ENCODE peak calls at places on chromosomes 13 and 19, in four cellular contexts. One of them, this sample, is unnamed.

GRCh38 chr13:113647351-113648217 is 10.4 kb downstream of the ATP4B start:
- DNase-seq in H1: no peak
- DNase-seq in GM12878: no peak
- DNase-seq in endothelial cell of umbilical vein: peak
- DNase-seq in this sample: peak

GRCh38 chr19:16041571-16042386 is 34.5 kb upstream of the TPM4 start:
- DNase-seq in H1: peak
- DNase-seq in GM12878: no peak
- DNase-seq in endothelial cell of umbilical vein: peak
- DNase-seq in this sample: no peak

GRCh38 chr13:105972306-105972721 is 563.1 kb downstream of the EFNB2 start:
- DNase-seq in H1: no peak
- DNase-seq in GM12878: no peak
- DNase-seq in endothelial cell of umbilical vein: no peak
- DNase-seq in this sample: no peak

GRCh38 chr19:31783592-31783991 is 434.4 kb upstream of the TSHZ3 start:
- DNase-seq in H1: no peak
- DNase-seq in GM12878: no peak
- DNase-seq in endothelial cell of umbilical vein: no peak
- DNase-seq in this sample: no peak

GRCh38 chr13:65600702-65601101 is 1629.4 kb downstream of the PCDH9 start:
- DNase-seq in H1: no peak
- DNase-seq in GM12878: no peak
- DNase-seq in endothelial cell of umbilical vein: no peak
- DNase-seq in this sample: no peak

GRCh38 chr13:31951215-31951678 is 80.3 kb upstream of the FRY start:
- DNase-seq in H1: no peak
- DNase-seq in GM12878: peak
- DNase-seq in endothelial cell of umbilical vein: no peak
- DNase-seq in this sample: no peak

GRCh38 chr19:48837081-48837524 is 812 bp upstream of the HSD17B14 start:
- DNase-seq in H1: peak
- DNase-seq in GM12878: peak
- DNase-seq in endothelial cell of umbilical vein: peak
- DNase-seq in this sample: no peak

GRCh38 chr19:49818691-49819331 is 722 bp downstream of the MED25 start:
- DNase-seq in H1: no peak
- DNase-seq in GM12878: no peak
- DNase-seq in endothelial cell of umbilical vein: no peak
- DNase-seq in this sample: no peak

GRCh38 chr19:51166846-51167490 is 24.9 kb downstream of the SIGLEC7 start:
- DNase-seq in H1: no peak
- DNase-seq in GM12878: no peak
- DNase-seq in endothelial cell of umbilical vein: no peak
- DNase-seq in this sample: no peak

GRCh38 chr13:102597029-102598015 is 536 bp downstream of the TPP2 start:
- DNase-seq in H1: no peak
- DNase-seq in GM12878: no peak
- DNase-seq in endothelial cell of umbilical vein: peak
- DNase-seq in this sample: no peak

GRCh38 chr19:32223595-32224370 is 121.6 kb upstream of the ZNF507 start:
- DNase-seq in H1: no peak
- DNase-seq in GM12878: no peak
- DNase-seq in endothelial cell of umbilical vein: no peak
- DNase-seq in this sample: no peak

GRCh38 chr19:39321832-39322176 is 1.1 kb upstream of the LRFN1 start:
- DNase-seq in H1: no peak
- DNase-seq in GM12878: no peak
- DNase-seq in endothelial cell of umbilical vein: no peak
- DNase-seq in this sample: no peak

GRCh38 chr13:110483386-110483785 is 78.1 kb downstream of the RAB20 start:
- DNase-seq in H1: no peak
- DNase-seq in GM12878: no peak
- DNase-seq in endothelial cell of umbilical vein: no peak
- DNase-seq in this sample: no peak

GRCh38 chr13:45456196-45456972 is 8.4 kb upstream of the COG3 start:
- DNase-seq in H1: no peak
- DNase-seq in GM12878: no peak
- DNase-seq in endothelial cell of umbilical vein: peak
- DNase-seq in this sample: no peak

GRCh38 chr19:42461700-42462324 is 19.1 kb upstream of the CXCL17 start:
- DNase-seq in H1: no peak
- DNase-seq in GM12878: no peak
- DNase-seq in endothelial cell of umbilical vein: no peak
- DNase-seq in this sample: no peak

GRCh38 chr13:25981060-25981459 is 70.8 kb downstream of the SHISA2 start:
- DNase-seq in H1: no peak
- DNase-seq in GM12878: no peak
- DNase-seq in endothelial cell of umbilical vein: no peak
- DNase-seq in this sample: no peak

GRCh38 chr13:21825801-21826200 is 154.9 kb downstream of the FGF9 start:
- DNase-seq in H1: no peak
- DNase-seq in GM12878: no peak
- DNase-seq in endothelial cell of umbilical vein: no peak
- DNase-seq in this sample: no peak

GRCh38 chr19:50912727-50913716 is 1.8 kb upstream of the KLK4 start:
- DNase-seq in H1: no peak
- DNase-seq in GM12878: no peak
- DNase-seq in endothelial cell of umbilical vein: no peak
- DNase-seq in this sample: no peak

GRCh38 chr13:40124648-40125045 is 469.2 kb downstream of the COG6 start:
- DNase-seq in H1: no peak
- DNase-seq in GM12878: no peak
- DNase-seq in endothelial cell of umbilical vein: no peak
- DNase-seq in this sample: no peak

GRCh38 chr19:7699422-7700127 is 2.4 kb downstream of the FCER2 start:
- DNase-seq in H1: no peak
- DNase-seq in GM12878: peak
- DNase-seq in endothelial cell of umbilical vein: no peak
- DNase-seq in this sample: no peak

GRCh38 chr19:51811344-51811743 is 16.4 kb downstream of the FPR3 start:
- DNase-seq in H1: no peak
- DNase-seq in GM12878: no peak
- DNase-seq in endothelial cell of umbilical vein: no peak
- DNase-seq in this sample: no peak

GRCh38 chr13:42084722-42085121 is 36.3 kb downstream of the DGKH start:
- DNase-seq in H1: no peak
- DNase-seq in GM12878: no peak
- DNase-seq in endothelial cell of umbilical vein: no peak
- DNase-seq in this sample: no peak

GRCh38 chr19:39825531-39826076 is 8.4 kb downstream of the DYRK1B start:
- DNase-seq in H1: no peak
- DNase-seq in GM12878: no peak
- DNase-seq in endothelial cell of umbilical vein: no peak
- DNase-seq in this sample: no peak

GRCh38 chr19:28847468-28847867 is 365.5 kb downstream of the UQCRFS1 start:
- DNase-seq in H1: no peak
- DNase-seq in GM12878: no peak
- DNase-seq in endothelial cell of umbilical vein: no peak
- DNase-seq in this sample: no peak

GRCh38 chr19:33557720-33558119 is 36.1 kb upstream of the PEPD start:
- DNase-seq in H1: no peak
- DNase-seq in GM12878: no peak
- DNase-seq in endothelial cell of umbilical vein: no peak
- DNase-seq in this sample: no peak

GRCh38 chr19:58555920-58556632 is 1.2 kb upstream of the CHMP2A start:
- DNase-seq in H1: no peak
- DNase-seq in GM12878: no peak
- DNase-seq in endothelial cell of umbilical vein: no peak
- DNase-seq in this sample: no peak

GRCh38 chr19:11422163-11423068 is 3.3 kb upstream of the RGL3 start:
- DNase-seq in H1: peak
- DNase-seq in GM12878: peak
- DNase-seq in endothelial cell of umbilical vein: peak
- DNase-seq in this sample: no peak

GRCh38 chr13:46622013-46622917 is 69.3 kb downstream of the LRCH1 start:
- DNase-seq in H1: no peak
- DNase-seq in GM12878: no peak
- DNase-seq in endothelial cell of umbilical vein: no peak
- DNase-seq in this sample: no peak

GRCh38 chr13:100490692-100491091 is 97.9 kb downstream of the GGACT start:
- DNase-seq in H1: no peak
- DNase-seq in GM12878: no peak
- DNase-seq in endothelial cell of umbilical vein: no peak
- DNase-seq in this sample: no peak

GRCh38 chr13:80716610-80717081 is 375.7 kb upstream of the SPRY2 start:
- DNase-seq in H1: no peak
- DNase-seq in GM12878: no peak
- DNase-seq in endothelial cell of umbilical vein: peak
- DNase-seq in this sample: no peak

GRCh38 chr19:51887522-51888498 is at the start of gene ZNF577:
- DNase-seq in H1: peak
- DNase-seq in GM12878: no peak
- DNase-seq in endothelial cell of umbilical vein: peak
- DNase-seq in this sample: peak

GRCh38 chr19:16075430-16076153 is 703 bp upstream of the TPM4 start:
- DNase-seq in H1: no peak
- DNase-seq in GM12878: no peak
- DNase-seq in endothelial cell of umbilical vein: no peak
- DNase-seq in this sample: no peak

GRCh38 chr19:48551437-48552302 is at the start of gene SULT2B1:
- DNase-seq in H1: no peak
- DNase-seq in GM12878: no peak
- DNase-seq in endothelial cell of umbilical vein: no peak
- DNase-seq in this sample: no peak

GRCh38 chr19:8085606-8086464 is 33.3 kb downstream of the CCL25 start:
- DNase-seq in H1: no peak
- DNase-seq in GM12878: no peak
- DNase-seq in endothelial cell of umbilical vein: no peak
- DNase-seq in this sample: no peak

GRCh38 chr13:73765651-73766384 is 368.4 kb downstream of the KLF12 start:
- DNase-seq in H1: no peak
- DNase-seq in GM12878: no peak
- DNase-seq in endothelial cell of umbilical vein: peak
- DNase-seq in this sample: peak

GRCh38 chr13:67230774-67231480 is 791 bp upstream of the PCDH9 start:
- DNase-seq in H1: peak
- DNase-seq in GM12878: no peak
- DNase-seq in endothelial cell of umbilical vein: peak
- DNase-seq in this sample: no peak

GRCh38 chr13:47798906-47799305 is 202.2 kb downstream of the SUCLA2 start:
- DNase-seq in H1: no peak
- DNase-seq in GM12878: no peak
- DNase-seq in endothelial cell of umbilical vein: no peak
- DNase-seq in this sample: no peak

GRCh38 chr19:5338661-5339469 is 1.7 kb downstream of the PTPRS start:
- DNase-seq in H1: peak
- DNase-seq in GM12878: no peak
- DNase-seq in endothelial cell of umbilical vein: no peak
- DNase-seq in this sample: no peak

GRCh38 chr19:41424335-41425173 is 2.6 kb downstream of the B3GNT8 start:
- DNase-seq in H1: no peak
- DNase-seq in GM12878: no peak
- DNase-seq in endothelial cell of umbilical vein: no peak
- DNase-seq in this sample: no peak

GRCh38 chr13:55000844-55001243 is 1972.2 kb downstream of the OLFM4 start:
- DNase-seq in H1: no peak
- DNase-seq in GM12878: no peak
- DNase-seq in endothelial cell of umbilical vein: no peak
- DNase-seq in this sample: no peak
- TF ChIP-seq POLR2AphosphoS5 in H1: peak
- TF ChIP-seq POLR2AphosphoS5 in GM12878: no peak
- TF ChIP-seq POLR2AphosphoS5 in endothelial cell of umbilical vein: no peak
- TF ChIP-seq POLR2AphosphoS5 in this sample: no peak

DNA sequence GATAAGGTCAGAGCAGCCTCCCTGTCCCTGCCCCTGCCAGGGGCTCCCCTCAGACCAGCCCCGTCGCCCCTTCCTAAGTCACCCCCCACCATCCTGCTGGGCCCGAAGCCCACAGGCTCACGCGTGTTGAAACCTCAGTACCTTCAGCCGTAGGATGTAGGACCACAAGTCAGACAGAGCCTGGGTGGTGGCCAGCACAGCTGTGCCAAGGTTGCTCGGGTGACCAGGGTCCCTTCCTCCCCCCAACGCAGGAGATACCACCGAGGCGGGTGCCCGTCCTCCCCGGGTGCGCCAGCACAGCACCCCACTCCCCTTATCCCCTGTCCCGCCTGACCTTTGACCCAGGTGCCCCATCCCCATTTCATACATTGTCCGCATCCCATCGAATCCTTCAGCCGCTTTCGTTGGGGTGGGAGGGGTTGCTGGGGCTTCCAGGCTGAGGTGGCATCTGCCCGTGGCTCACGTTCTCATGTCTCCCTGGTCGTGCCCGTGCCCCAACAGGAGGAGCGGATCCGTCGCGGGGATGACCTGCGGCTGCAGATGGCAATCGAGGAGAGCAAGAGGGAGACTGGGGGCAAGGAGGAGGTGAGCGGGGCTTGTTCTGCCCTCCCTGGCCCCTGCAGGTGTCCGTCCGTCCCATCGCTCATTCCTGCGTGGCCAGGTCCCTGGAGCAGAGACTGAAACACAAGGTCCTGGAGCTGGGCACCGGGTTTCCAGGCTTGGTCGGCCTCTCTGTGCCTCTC is 14.5 kb downstream of the EPN1 start:
- DNase-seq in H1: no peak
- DNase-seq in GM12878: no peak
- DNase-seq in endothelial cell of umbilical vein: no peak
- DNase-seq in this sample: no peak
- H3K9ac ChIP-seq in H1: no peak
- H3K9ac ChIP-seq in GM12878: no peak
- H3K9ac ChIP-seq in endothelial cell of umbilical vein: no peak
- H3K9ac ChIP-seq in this sample: no peak

GRCh38 chr19:36850646-36851442 is at the start of gene ZNF345:
- DNase-seq in H1: no peak
- DNase-seq in GM12878: peak
- DNase-seq in endothelial cell of umbilical vein: peak
- DNase-seq in this sample: peak
- TF ChIP-seq POLR2AphosphoS5 in H1: peak
- TF ChIP-seq POLR2AphosphoS5 in GM12878: peak
- TF ChIP-seq POLR2AphosphoS5 in endothelial cell of umbilical vein: peak
- TF ChIP-seq POLR2AphosphoS5 in this sample: peak

GRCh38 chr13:78657699-78658629 is 991 bp downstream of the OBI1 start:
- DNase-seq in H1: no peak
- DNase-seq in GM12878: no peak
- DNase-seq in endothelial cell of umbilical vein: peak
- DNase-seq in this sample: no peak

GRCh38 chr13:78662467-78662866 is 3.5 kb upstream of the OBI1 start:
- DNase-seq in H1: no peak
- DNase-seq in GM12878: no peak
- DNase-seq in endothelial cell of umbilical vein: no peak
- DNase-seq in this sample: no peak

GRCh38 chr13:78658630-78659449 is at the start of gene OBI1:
- DNase-seq in H1: no peak
- DNase-seq in GM12878: peak
- DNase-seq in endothelial cell of umbilical vein: peak
- DNase-seq in this sample: peak

GRCh38 chr13:78660130-78660857 is 1.3 kb upstream of the OBI1 start:
- DNase-seq in H1: no peak
- DNase-seq in GM12878: no peak
- DNase-seq in endothelial cell of umbilical vein: peak
- DNase-seq in this sample: peak

GRCh38 chr13:78659450-78660110 is 625 bp upstream of the OBI1 start:
- DNase-seq in H1: no peak
- DNase-seq in GM12878: no peak
- DNase-seq in endothelial cell of umbilical vein: peak
- DNase-seq in this sample: peak
- H3K9ac ChIP-seq in H1: peak
- H3K9ac ChIP-seq in GM12878: peak
- H3K9ac ChIP-seq in endothelial cell of umbilical vein: peak
- H3K9ac ChIP-seq in this sample: peak

This sample was measured in SK-N-MC.